ENCODE peak calls at places on chromosomes 5 and 9, in five cellular contexts. G is lower leg skin; C is GM12878; K is lower lobe of right lung; V is CD4-positive, alpha-beta memory T cell. M is an unnamed sample.
A peak's percentile ranks its signal among the peaks of the same experiment; 100 is the strongest.

GRCh38 chr9:127181595-127182190 is 59.3 kb upstream of the ANGPTL2 start:
- DNase-seq in C (no peak), G (peak; percentile 69), K (no peak), V (no peak), M (no peak)

GRCh38 chr5:103565711-103566110 is 3.1 kb upstream of the NUDT12 start:
- DNase-seq in K (no peak), C (no peak), V (no peak), G (no peak), M (no peak)

GRCh38 chr9:33140406-33141360 is 26.5 kb downstream of the B4GALT1 start:
- DNase-seq in K (no peak), C (no peak), V (no peak), G (peak; percentile 82), M (no peak)

GRCh38 chr5:11719888-11720481 is 184.3 kb downstream of the CTNND2 start:
- DNase-seq in C (no peak), G (no peak), V (no peak), K (no peak), M (peak; percentile 30)

GRCh38 chr9:23750808-23751207 is 75.2 kb downstream of the ELAVL2 start:
- DNase-seq in K (no peak), C (no peak), V (no peak), G (no peak), M (no peak)

GRCh38 chr9:98251554-98251953 is 3.9 kb downstream of the TBC1D2 start:
- DNase-seq in K (no peak), G (no peak), V (no peak), C (no peak), M (peak; percentile 83)

GRCh38 chr9:7756088-7756487 is 43.5 kb downstream of the DMAC1 start:
- DNase-seq in G (no peak), C (peak; percentile 55), K (no peak), V (no peak), M (no peak)

GRCh38 chr5:41747291-41747690 is 122.9 kb downstream of the OXCT1 start:
- DNase-seq in G (no peak), C (no peak), K (no peak), V (no peak), M (peak; percentile 71)

GRCh38 chr9:133403766-133404439 is 13.9 kb downstream of the REXO4 start:
- DNase-seq in V (peak; percentile 71), C (no peak), K (peak; percentile 72), G (no peak), M (no peak)

GRCh38 chr5:4233671-4234070 is 638.0 kb downstream of the IRX1 start:
- DNase-seq in V (no peak), C (no peak), K (no peak), G (no peak), M (no peak)

GRCh38 chr5:149962040-149962439 is 1.5 kb downstream of the SLC26A2 start:
- DNase-seq in C (no peak), V (no peak), G (no peak), K (no peak), M (peak; percentile 71)

GRCh38 chr5:174427304-174427703 is 297.1 kb upstream of the MSX2 start:
- DNase-seq in G (no peak), C (no peak), V (no peak), K (no peak), M (no peak)

GRCh38 chr9:16640649-16641048 is 229.8 kb downstream of the BNC2 start:
- DNase-seq in C (no peak), G (no peak), K (no peak), V (no peak), M (no peak)

GRCh38 chr5:172078726-172079345 is 72.4 kb upstream of the FBXW11 start:
- DNase-seq in C (no peak), K (no peak), G (no peak), V (no peak), M (no peak)

GRCh38 chr5:168766038-168766700 is 187.0 kb upstream of the PANK3 start:
- DNase-seq in G (no peak), V (no peak), C (no peak), K (no peak), M (no peak)

GRCh38 chr9:134640491-134641172 is 971 bp upstream of the COL5A1 start:
- DNase-seq in C (no peak), G (no peak), K (no peak), V (no peak), M (no peak)

GRCh38 chr9:134643306-134643705 is 1.7 kb downstream of the COL5A1 start:
- DNase-seq in C (no peak), V (no peak), K (no peak), G (no peak), M (peak; percentile 37)

GRCh38 chr9:134641173-134641985 is at the start of gene COL5A1:
- DNase-seq in G (peak; percentile 97), C (no peak), V (peak; percentile 55), K (peak; percentile 85), M (peak; percentile 95)

GRCh38 chr9:134641989-134642384 is 384 bp downstream of the COL5A1 start:
- DNase-seq in G (no peak), K (no peak), C (no peak), V (no peak), M (no peak)

DNA sequence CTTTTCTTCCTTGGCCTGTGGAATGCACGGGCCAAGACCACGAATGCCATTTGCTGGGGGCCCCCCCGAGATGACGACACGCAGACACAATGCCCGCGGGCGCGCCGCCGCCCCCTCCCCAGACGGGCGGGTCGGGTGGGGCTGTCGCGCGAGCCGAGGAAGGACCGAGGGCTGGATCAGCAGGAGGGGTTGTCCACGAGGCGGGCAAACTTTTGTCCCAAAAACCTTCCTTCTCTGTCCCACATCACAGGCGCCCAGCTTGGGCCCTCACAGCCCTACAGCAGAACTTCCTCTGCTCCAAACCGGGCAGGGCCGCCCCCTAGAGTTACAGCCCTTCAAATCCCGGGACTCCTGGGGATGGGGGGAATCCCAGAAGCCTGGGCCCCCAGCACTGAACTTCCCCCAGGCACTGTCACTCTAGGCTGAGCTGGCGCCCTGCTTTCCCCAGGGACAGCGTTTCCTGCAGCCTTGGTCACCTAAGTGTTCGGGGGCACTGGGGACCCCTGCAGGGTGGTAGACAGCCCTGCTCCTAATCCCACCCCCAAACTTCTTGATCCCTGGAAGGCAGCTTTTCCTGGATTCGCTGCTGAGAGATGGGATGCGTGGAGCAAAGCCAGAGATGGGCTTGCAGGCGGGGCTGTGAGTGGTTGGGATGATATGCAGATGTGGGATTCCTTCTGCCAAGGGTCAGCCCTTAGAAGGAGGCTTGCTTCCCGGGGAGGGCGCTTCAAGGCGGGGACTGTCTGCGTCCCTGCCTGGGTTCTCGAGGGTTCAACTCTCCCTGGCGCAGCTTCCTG is 980 bp downstream of the COL5A1 start:
- DNase-seq in G (peak; percentile 94), K (no peak), C (no peak), V (no peak), M (peak; percentile 80)
- H3K4me3 ChIP-seq in G (no peak overlapping the region), K (peak overlapping the region; percentile 56), C (no peak overlapping the region), V (no peak overlapping the region), M (peak overlapping the region; percentile 73)

DNA sequence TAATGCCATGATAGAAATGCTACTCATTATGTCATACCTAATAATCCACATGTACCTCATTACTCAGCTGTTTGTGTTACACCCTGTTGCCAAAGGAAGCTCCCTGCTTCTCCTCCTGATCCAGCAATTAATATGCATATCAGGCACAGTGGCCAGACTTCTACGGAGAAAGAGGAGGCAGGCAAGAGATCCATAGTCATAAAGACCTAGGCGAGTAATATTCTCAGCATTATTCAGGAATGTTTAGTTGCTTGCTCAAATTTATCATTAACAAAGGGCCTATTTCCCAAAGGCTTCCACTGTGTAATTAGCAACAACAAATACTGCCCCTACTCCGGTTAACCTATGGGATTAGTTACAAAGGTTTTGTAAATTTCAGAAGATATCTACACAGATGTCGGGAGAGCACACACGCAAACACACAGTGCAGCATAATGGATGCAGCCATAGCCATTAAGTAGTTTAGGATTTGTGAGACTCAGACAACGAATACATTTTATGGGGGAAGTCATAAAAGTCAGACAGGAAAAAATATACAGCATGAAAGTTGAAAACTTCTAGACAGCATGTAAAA is 192.6 kb downstream of the EFNA5 start:
- DNase-seq in C (no peak), G (no peak), V (no peak), K (no peak), M (no peak)
- H3K4me3 ChIP-seq in C (no peak overlapping the region), G (no peak overlapping the region), V (no peak overlapping the region), K (no peak overlapping the region), M (no peak overlapping the region)

GRCh38 chr9:93119953-93120845 is 13.9 kb downstream of the NINJ1 start:
- DNase-seq in G (peak; percentile 97), K (peak; percentile 97), C (no peak), V (peak; percentile 52), M (peak; percentile 95)
- H3K4me3 ChIP-seq in G (no peak overlapping the region), K (no peak overlapping the region), C (no peak overlapping the region), V (no peak overlapping the region), M (no peak overlapping the region)

DNA sequence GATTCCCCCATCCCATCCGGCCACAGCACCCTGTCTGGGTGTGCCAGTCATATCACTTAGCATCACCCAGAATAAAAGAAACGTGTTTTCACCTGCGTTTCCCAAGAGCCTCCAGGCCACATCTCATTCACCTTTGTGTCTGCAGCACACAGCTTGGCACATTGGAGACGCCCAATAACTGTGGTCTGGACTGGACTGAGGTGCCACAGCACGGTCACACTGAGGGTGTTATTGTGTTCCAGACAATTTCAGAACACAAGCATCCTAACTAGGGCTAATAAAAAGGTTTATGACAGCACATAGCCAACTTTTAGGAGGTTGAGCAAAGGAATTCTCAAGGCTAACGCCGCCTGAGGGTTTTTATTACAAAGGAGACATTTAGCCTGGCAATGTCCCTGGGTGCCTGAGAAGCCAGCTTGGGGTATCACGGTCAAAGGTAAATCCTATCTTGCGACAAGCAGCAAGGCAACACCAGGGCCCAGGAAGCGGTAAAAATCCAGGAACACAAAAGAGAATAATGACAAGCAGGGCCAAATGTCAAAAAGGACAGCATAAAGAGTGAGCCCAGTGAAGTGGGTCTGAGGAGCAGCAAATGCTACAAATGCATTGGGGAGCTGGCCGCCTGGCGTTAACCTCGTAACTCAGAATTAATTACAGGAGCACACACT is 3.4 kb downstream of the EPB41L4B start:
- DNase-seq in V (no peak), K (no peak), G (no peak), C (no peak), M (no peak)
- H3K4me3 ChIP-seq in V (no peak overlapping the region), K (no peak overlapping the region), G (no peak overlapping the region), C (no peak overlapping the region), M (no peak overlapping the region)

DNA sequence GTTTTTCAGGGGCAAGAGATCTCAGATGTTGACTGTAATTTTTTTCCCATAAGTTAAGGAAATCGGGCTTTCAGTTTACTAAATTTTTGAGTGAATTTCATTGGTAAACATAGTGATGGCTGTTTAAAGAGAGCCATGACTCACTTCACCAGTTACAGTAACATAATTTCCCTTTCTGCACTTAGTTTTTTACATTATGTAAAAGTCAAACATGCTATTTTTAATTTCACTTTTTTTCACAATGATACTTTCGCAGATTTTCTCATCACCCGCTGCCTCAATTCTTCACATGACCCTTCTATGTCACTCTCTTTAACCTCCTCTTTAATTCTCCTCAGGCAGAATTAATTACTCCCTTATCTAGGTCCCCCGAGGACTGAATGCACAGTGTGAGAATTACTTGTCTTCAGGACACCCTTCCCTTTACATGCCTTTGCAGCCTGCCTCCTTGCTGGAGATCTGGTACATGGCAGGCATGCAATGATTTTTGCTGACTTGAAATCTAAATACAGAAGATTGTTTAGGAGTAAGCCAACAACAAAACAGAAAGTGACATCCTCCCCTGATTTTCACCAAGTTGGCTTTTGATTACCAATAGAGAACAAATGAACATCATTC is 217.5 kb upstream of the S1PR3 start:
- DNase-seq in K (no peak), C (no peak), G (no peak), V (no peak), M (peak; percentile 64)
- H3K4me3 ChIP-seq in K (no peak overlapping the region), C (no peak overlapping the region), G (no peak overlapping the region), V (no peak overlapping the region), M (no peak overlapping the region)

GRCh38 chr5:14039576-14039975 is 95.1 kb upstream of the DNAH5 start:
- DNase-seq in G (no peak), V (no peak), C (no peak), K (no peak), M (peak; percentile 50)
- H3K4me3 ChIP-seq in G (no peak overlapping the region), V (no peak overlapping the region), C (no peak overlapping the region), K (no peak overlapping the region), M (no peak overlapping the region)